ENCODE peak calls at places on chromosomes 2 and 18, in four cellular contexts. K is stomach, L is prostate gland, O is GM23338. G is an unnamed sample.

GRCh38 chr2:104487381-104487780 is 366.5 kb upstream of the POU3F3 start:
- DNase-seq in K (no peak), O (no peak), L (no peak), G (no peak)

GRCh38 chr2:200901459-200902072 is 12.4 kb downstream of the NIF3L1 start:
- DNase-seq in K (peak; percentile 72), L (peak; percentile 60), O (peak; percentile 97), G (peak; percentile 74)

GRCh38 chr2:68577183-68577582 is 66.2 kb upstream of the PROKR1 start:
- DNase-seq in L (no peak), K (no peak), O (no peak), G (no peak)

GRCh38 chr2:103739216-103739615 is 977.4 kb downstream of the TMEM182 start:
- DNase-seq in K (no peak), O (no peak), L (no peak), G (no peak)

GRCh38 chr2:43226955-43227829 is 786 bp upstream of the ZFP36L2 start:
- DNase-seq in K (peak; percentile 98), O (peak; percentile 88), L (peak; percentile 97), G (peak; percentile 99)

GRCh38 chr18:61398961-61399632 is 65.9 kb downstream of the CDH20 start:
- DNase-seq in L (no peak), K (no peak), O (no peak), G (no peak)

GRCh38 chr2:241443486-241444223 is 64.7 kb downstream of the STK25 start:
- DNase-seq in O (no peak), K (peak; percentile 66), L (no peak), G (no peak)

GRCh38 chr2:128458438-128458837 is 139.8 kb upstream of the HS6ST1 start:
- DNase-seq in L (no peak), O (no peak), K (no peak), G (no peak)

GRCh38 chr2:227013330-227013729 is 150.7 kb downstream of the COL4A4 start:
- DNase-seq in K (no peak), L (no peak), O (no peak), G (no peak)

GRCh38 chr2:146879882-146880281 is 964.9 kb upstream of the ACVR2A start:
- DNase-seq in L (no peak), O (no peak), K (no peak), G (no peak)

GRCh38 chr18:12321331-12321730 is 13.3 kb downstream of the TUBB6 start:
- DNase-seq in L (no peak), O (no peak), K (no peak), G (peak; percentile 45)

GRCh38 chr2:85753035-85753524 is 711 bp upstream of the ATOH8 start:
- DNase-seq in K (no peak), O (peak; percentile 44), L (no peak), G (no peak)

GRCh38 chr2:48356701-48357322 is 173.1 kb upstream of the STON1 start:
- DNase-seq in L (no peak), O (peak; percentile 43), K (no peak), G (no peak)

GRCh38 chr2:19854596-19855235 is 47.1 kb downstream of the TTC32 start:
- DNase-seq in L (no peak), K (no peak), O (no peak), G (no peak)
- H3K4me1 ChIP-seq in L (no peaks in the 10 kb centered on the region), K (no peaks in the 10 kb centered on the region), O (no peaks in the 10 kb centered on the region), G (no peaks in the 10 kb centered on the region)

DNA sequence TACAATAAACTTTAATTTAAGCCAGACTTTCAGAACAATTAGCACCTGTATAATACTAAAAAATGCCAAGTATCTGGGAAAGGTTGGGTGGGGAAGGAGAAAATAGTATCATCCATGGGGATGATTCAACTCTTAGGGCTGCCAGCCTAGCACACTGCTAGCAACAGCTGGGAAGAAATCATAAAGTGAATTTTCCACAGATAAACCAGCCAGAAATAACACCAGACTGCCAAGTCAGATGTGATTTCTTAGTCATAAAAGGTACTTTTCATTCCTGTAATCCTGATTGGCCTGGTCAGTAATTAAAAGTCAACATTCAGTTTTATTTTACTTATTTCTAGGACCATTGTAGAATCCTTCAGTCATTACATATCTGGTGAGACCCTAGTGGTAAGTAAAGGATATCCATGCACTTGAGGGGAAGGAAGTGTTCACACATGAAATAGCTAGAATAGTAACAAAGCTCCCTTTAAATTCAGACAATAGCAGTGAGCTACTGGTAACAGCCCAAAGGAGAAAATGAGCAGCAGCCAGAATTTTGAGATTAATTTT is 59.4 kb downstream of the LIMS1 start:
- DNase-seq in O (no peak), L (no peak), K (no peak), G (no peak)
- TF ChIP-seq CTCF in O (no peak), L (no peak), K (no peak), G (no peak)

DNA sequence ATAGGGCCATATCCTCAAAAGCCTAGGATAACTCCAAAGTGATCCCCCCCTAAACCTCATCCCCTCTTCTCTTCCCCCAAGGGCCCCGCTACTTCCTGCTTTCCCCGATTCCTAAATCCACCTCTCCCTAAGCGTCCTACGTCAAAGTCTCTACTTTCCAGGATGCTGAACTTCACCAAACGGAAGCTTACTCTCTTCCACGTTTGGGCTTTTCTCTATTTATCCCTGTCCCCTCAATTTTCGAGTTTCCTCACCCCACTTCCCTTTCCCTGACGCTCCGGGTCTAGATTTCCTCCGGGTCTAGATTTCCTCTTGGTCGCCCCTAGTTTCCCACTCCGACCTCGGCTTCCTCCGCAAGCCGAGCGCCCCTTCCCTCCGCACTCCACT is 541 bp downstream of the KRCC1 start:
- DNase-seq in O (peak; percentile 54), L (no peak), K (no peak), G (no peak)
- TF ChIP-seq POLR2AphosphoS5 in O (no peak), L (no peak), K (no peak), G (no peak)

GRCh38 chr18:58654896-58655614 is 16.2 kb upstream of the MALT1 start:
- DNase-seq in O (no peak), L (no peak), K (no peak), G (no peak)

GRCh38 chr18:58657494-58657893 is 13.8 kb upstream of the MALT1 start:
- DNase-seq in L (no peak), O (no peak), K (no peak), G (no peak)

GRCh38 chr18:58649966-58650816 is 21.1 kb upstream of the MALT1 start:
- DNase-seq in L (no peak), K (no peak), O (no peak), G (no peak)

GRCh38 chr18:58657081-58657480 is 14.2 kb upstream of the MALT1 start:
- DNase-seq in O (no peak), L (no peak), K (no peak), G (no peak)

GRCh38 chr18:58653814-58654509 is 17.3 kb upstream of the MALT1 start:
- DNase-seq in L (no peak), K (no peak), O (no peak), G (no peak)
- H3K4me1 ChIP-seq in L (no peaks in the 10 kb centered on the region), K (no peaks in the 10 kb centered on the region), O (no peaks in the 10 kb centered on the region), G (no peaks in the 10 kb centered on the region)

DNA sequence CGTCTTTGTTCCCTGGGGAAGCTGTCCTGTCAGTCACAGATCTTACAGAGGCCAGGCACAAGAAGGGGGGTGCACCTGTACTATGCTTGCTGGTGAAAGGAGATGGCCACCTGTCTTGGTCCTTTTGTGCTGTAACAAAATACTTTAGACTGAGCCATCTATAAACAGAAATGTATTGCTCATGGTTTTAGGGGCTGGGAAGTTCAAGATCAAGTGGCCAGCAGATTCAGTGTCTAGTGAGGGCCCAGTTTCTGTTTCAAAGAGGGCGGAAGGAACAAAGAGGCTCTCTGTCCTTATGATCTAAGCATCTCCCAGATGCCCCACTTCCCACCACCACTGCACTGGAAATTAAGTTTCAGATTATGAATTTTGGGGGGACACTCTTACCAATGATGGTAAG is 35.5 kb upstream of the RPL37A start:
- DNase-seq in K (no peak), L (no peak), O (no peak), G (no peak)
- TF ChIP-seq CTCF in K (no peak), L (no peak), O (no peak), G (no peak)

GRCh38 chr2:38146302-38146916 is 70.5 kb upstream of the CYP1B1 start:
- DNase-seq in L (no peak), O (no peak), K (no peak), G (peak; percentile 69)

GRCh38 chr2:38148501-38148900 is 72.5 kb upstream of the CYP1B1 start:
- DNase-seq in O (no peak), L (peak; percentile 68), K (peak; percentile 44), G (no peak)

GRCh38 chr2:38147333-38148121 is 71.6 kb upstream of the CYP1B1 start:
- DNase-seq in O (no peak), L (no peak), K (no peak), G (no peak)

GRCh38 chr2:38145226-38145625 is 69.3 kb upstream of the CYP1B1 start:
- DNase-seq in K (no peak), O (no peak), L (no peak), G (no peak)

DNA sequence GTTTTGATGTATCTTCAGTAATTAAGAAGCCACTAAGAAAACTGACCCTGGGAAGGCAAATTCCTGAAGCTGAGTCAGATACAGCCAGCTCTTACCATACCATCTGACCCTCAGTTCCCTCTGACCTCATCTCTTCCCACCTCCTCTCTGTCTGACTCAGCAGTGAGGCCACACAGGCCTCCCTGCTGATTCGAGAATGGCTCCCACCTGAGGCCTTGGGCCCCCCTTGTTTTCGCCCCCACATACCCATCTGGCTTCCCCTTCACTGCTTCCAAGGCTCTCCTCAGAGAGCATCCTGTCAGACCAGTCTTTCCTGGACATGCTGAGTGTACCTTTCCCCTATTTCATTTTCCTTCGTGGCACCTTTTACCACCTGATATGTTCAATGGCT is 71.0 kb upstream of the CYP1B1 start:
- DNase-seq in L (no peak), O (peak; percentile 30), K (no peak), G (peak; percentile 67)
- TF ChIP-seq POLR2AphosphoS5 in L (peak; percentile 68), O (no peak), K (no peak), G (no peak)

DNA sequence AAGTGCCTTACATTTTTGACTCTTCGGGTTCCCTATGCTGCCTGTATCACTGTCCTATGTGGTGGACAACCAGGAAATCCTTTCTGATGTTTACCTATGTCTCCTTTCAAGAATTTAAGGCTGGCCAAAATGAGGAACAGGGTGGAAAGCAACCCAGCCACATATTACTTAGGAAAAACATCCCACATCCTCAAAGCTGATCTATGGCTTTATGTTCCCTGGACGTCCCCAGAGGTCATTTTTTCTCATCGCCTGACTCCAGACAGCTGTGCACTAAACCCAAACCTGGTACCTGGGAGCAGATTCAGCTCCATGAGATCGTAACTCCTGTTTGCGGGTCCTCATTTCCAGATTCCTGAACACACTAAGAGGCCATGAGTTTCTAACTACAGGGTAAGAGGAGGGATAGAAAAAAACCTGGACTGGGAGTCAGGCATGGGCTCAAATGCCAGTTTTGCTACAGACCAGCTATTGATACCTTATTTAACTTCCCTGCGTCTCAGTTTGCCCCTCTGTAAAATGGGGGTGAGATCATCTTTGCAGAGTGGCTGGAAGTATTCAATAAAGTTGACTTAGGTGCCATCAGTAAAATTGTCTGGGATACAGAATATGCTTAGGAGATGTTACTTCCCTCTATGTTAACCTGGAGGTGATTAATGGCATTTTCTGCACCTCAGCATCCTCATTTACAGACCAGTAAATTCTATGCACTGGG is 70.8 kb downstream of the TNS1 start:
- DNase-seq in O (no peak), L (no peak), K (no peak), G (no peak)
- H3K4me1 ChIP-seq in O (peaks cover 27% of the 10 kb centered on the region), L (peaks cover 27% of the 10 kb centered on the region), K (peaks cover 99% of the 10 kb centered on the region), G (no peaks in the 10 kb centered on the region)